ENCODE peak calls at places on chromosomes 6 and 20, in six cellular contexts. W is right cardiac atrium; N is naive thymus-derived CD4-positive, alpha-beta T cell; B is endothelial cell; O is OCI-LY7; J is neuronal stem cell. F is an unnamed sample.

GRCh38 chr20:1190847-1191246 is 6.1 kb upstream of the TMEM74B start:
- DNase-seq in W (no peak), N (no peak), B (no peak), O (no peak), J (no peak), F (no peak)

GRCh38 chr6:105588116-105588710 is 185.3 kb upstream of the PREP start:
- DNase-seq in W (no peak), N (no peak), B (no peak), O (peak), J (no peak), F (no peak)

GRCh38 chr20:41201760-41202159 is 64.4 kb downstream of the PLCG1 start:
- DNase-seq in W (no peak), N (no peak), B (no peak), O (no peak), J (no peak), F (no peak)

GRCh38 chr20:4728121-4728520 is 6.4 kb downstream of the PRND start:
- DNase-seq in W (no peak), N (no peak), B (no peak), O (no peak), J (no peak), F (no peak)

GRCh38 chr6:146670161-146670560 is 71.4 kb downstream of the ADGB start:
- DNase-seq in W (no peak), N (no peak), B (no peak), O (no peak), J (no peak), F (no peak)

GRCh38 chr6:36241728-36242127 is 28.1 kb upstream of the PNPLA1 start:
- DNase-seq in W (no peak), N (no peak), B (no peak), O (peak), J (no peak), F (no peak)

GRCh38 chr20:20824924-20825584 is 112.6 kb upstream of the RALGAPA2 start:
- DNase-seq in W (peak), N (peak), B (peak), O (peak), J (peak), F (peak)

GRCh38 chr6:79869184-79869583 is 78.2 kb downstream of the ELOVL4 start:
- DNase-seq in W (no peak), N (no peak), B (no peak), O (no peak), J (no peak), F (no peak)

GRCh38 chr20:47679462-47679861 is 105.8 kb downstream of the SULF2 start:
- DNase-seq in W (no peak), N (no peak), B (no peak), O (no peak), J (no peak), F (no peak)

GRCh38 chr20:4261333-4262284 is 246.3 kb upstream of the RNF24 start:
- DNase-seq in W (no peak), N (no peak), B (no peak), O (no peak), J (no peak), F (no peak)

GRCh38 chr6:55888917-55889316 is 13.5 kb upstream of the BMP5 start:
- DNase-seq in W (no peak), N (no peak), B (no peak), O (no peak), J (no peak), F (no peak)

GRCh38 chr6:51855310-51856082 is 231.9 kb downstream of the PKHD1 start:
- DNase-seq in W (no peak), N (no peak), B (peak), O (peak), J (peak), F (peak)

GRCh38 chr6:152049502-152049901 is 242.0 kb downstream of the ESR1 start:
- DNase-seq in W (no peak), N (no peak), B (no peak), O (no peak), J (no peak), F (no peak)

GRCh38 chr20:31536575-31536974 is 22.3 kb downstream of the HM13 start:
- DNase-seq in W (no peak), N (no peak), B (no peak), O (no peak), J (no peak), F (no peak)

GRCh38 chr20:5526516-5526915 is 209.8 kb upstream of the PROKR2 start:
- DNase-seq in W (no peak), N (no peak), B (no peak), O (no peak), J (no peak), F (no peak)

GRCh38 chr6:2883673-2884072 is 19.4 kb downstream of the SERPINB9 start:
- DNase-seq in W (no peak), N (no peak), B (no peak), O (no peak), J (no peak), F (no peak)

GRCh38 chr6:149221774-149222070 is 95.8 kb upstream of the TAB2 start:
- DNase-seq in W (no peak), N (no peak), B (no peak), O (no peak), J (no peak), F (no peak)

GRCh38 chr6:132132911-132133639 is 181.9 kb upstream of the CCN2 start:
- DNase-seq in W (no peak), N (no peak), B (no peak), O (no peak), J (no peak), F (no peak)

GRCh38 chr6:130697661-130698535 is 129.3 kb upstream of the SMLR1 start:
- DNase-seq in W (peak), N (peak), B (peak), O (peak), J (peak), F (peak)

GRCh38 chr6:157878039-157878438 is 55.0 kb downstream of the SNX9 start:
- DNase-seq in W (no peak), N (no peak), B (no peak), O (no peak), J (no peak), F (no peak)

GRCh38 chr20:33871362-33871761 is 60.2 kb downstream of the CHMP4B start:
- DNase-seq in W (peak), N (no peak), B (no peak), O (no peak), J (no peak), F (no peak)

GRCh38 chr6:170188571-170189001 is 102.3 kb downstream of the DLL1 start:
- DNase-seq in W (no peak), N (no peak), B (no peak), O (no peak), J (no peak), F (no peak)

GRCh38 chr6:120871416-120872261 is 462.6 kb downstream of the TBC1D32 start:
- DNase-seq in W (peak), N (no peak), B (no peak), O (no peak), J (no peak), F (no peak)

GRCh38 chr6:37168809-37169457 is 1.0 kb upstream of the PIM1 start:
- DNase-seq in W (no peak), N (no peak), B (no peak), O (peak), J (no peak), F (no peak)

GRCh38 chr20:50191566-50192363 is 1.1 kb downstream of the CEBPB start:
- DNase-seq in W (peak), N (peak), B (peak), O (peak), J (peak), F (peak)

GRCh38 chr6:75418233-75418632 is 75.4 kb downstream of the FILIP1 start:
- DNase-seq in W (no peak), N (no peak), B (no peak), O (no peak), J (no peak), F (no peak)